ENCODE peak calls at places on chromosomes 7 and 10, in eight cellular contexts. S is ovary, U is IMR-90, F is aorta, Y is cardiac muscle cell, X is fibroblast of mammary gland, A is HFF-Myc, C is PC-9. B is an unnamed sample.

GRCh38 chr10:64093946-64094560 is 572.9 kb downstream of the REEP3 start:
- DNase-seq in S (no peak), U (no peak), F (no peak), Y (no peak), X (no peak), A (no peak), C (no peak), B (no peak)

GRCh38 chr10:48612241-48612943 is 7.5 kb upstream of the ARHGAP22 start:
- DNase-seq in S (no peak), U (peak), F (no peak), Y (no peak), X (no peak), A (no peak), C (no peak), B (peak)

GRCh38 chr10:114404171-114405010 is at the start of gene AFAP1L2:
- DNase-seq in S (peak), U (no peak), F (peak), Y (peak), X (no peak), A (no peak), C (peak), B (peak)

GRCh38 chr7:47371733-47372368 is 210.1 kb downstream of the TNS3 start:
- DNase-seq in S (peak), U (peak), F (peak), Y (peak), X (peak), A (peak), C (peak), B (no peak)

GRCh38 chr7:47427046-47427643 is 154.8 kb downstream of the TNS3 start:
- DNase-seq in S (no peak), U (no peak), F (no peak), Y (no peak), X (no peak), A (no peak), C (no peak), B (no peak)

GRCh38 chr7:80773787-80774508 is 135.5 kb downstream of the CD36 start:
- DNase-seq in S (no peak), U (no peak), F (no peak), Y (no peak), X (no peak), A (no peak), C (no peak), B (no peak)

GRCh38 chr7:130735273-130735716 is 1.3 kb upstream of the KLF14 start:
- DNase-seq in S (no peak), U (no peak), F (no peak), Y (no peak), X (no peak), A (no peak), C (no peak), B (no peak)

GRCh38 chr10:35172574-35172973 is 45.9 kb downstream of the CREM start:
- DNase-seq in S (no peak), U (peak), F (no peak), Y (no peak), X (peak), A (no peak), C (no peak), B (peak)

GRCh38 chr10:528173-529165 is 161.0 kb downstream of the DIP2C start:
- DNase-seq in S (no peak), U (no peak), F (peak), Y (no peak), X (no peak), A (no peak), C (no peak), B (no peak)

GRCh38 chr7:70017371-70017770 is 419.1 kb downstream of the AUTS2 start:
- DNase-seq in S (no peak), U (no peak), F (no peak), Y (no peak), X (no peak), A (no peak), C (no peak), B (no peak)

GRCh38 chr10:105843786-105844560 is 1202.9 kb downstream of the SORCS3 start:
- DNase-seq in S (no peak), U (no peak), F (no peak), Y (no peak), X (no peak), A (no peak), C (no peak), B (no peak)

GRCh38 chr7:84193787-84194186 is 802 bp downstream of the SEMA3A start:
- DNase-seq in S (no peak), U (no peak), F (no peak), Y (no peak), X (no peak), A (no peak), C (no peak), B (no peak)

GRCh38 chr7:1924185-1924817 is 254.2 kb downstream of the ELFN1 start:
- DNase-seq in S (no peak), U (no peak), F (no peak), Y (no peak), X (peak), A (no peak), C (no peak), B (no peak)

GRCh38 chr7:135970682-135971365 is 6.3 kb downstream of the MTPN start:
- DNase-seq in S (no peak), U (no peak), F (no peak), Y (no peak), X (no peak), A (no peak), C (no peak), B (no peak)

GRCh38 chr7:106465704-106466468 is 181.1 kb upstream of the NAMPT start:
- DNase-seq in S (no peak), U (no peak), F (no peak), Y (no peak), X (no peak), A (no peak), C (no peak), B (peak)

GRCh38 chr7:54813398-54813797 is 54.4 kb upstream of the SEC61G start:
- DNase-seq in S (no peak), U (no peak), F (no peak), Y (no peak), X (peak), A (no peak), C (no peak), B (no peak)

GRCh38 chr7:78568690-78569089 is 770.1 kb downstream of the PHTF2 start:
- DNase-seq in S (no peak), U (no peak), F (no peak), Y (no peak), X (no peak), A (no peak), C (no peak), B (no peak)

GRCh38 chr7:78563186-78563585 is 764.6 kb downstream of the PHTF2 start:
- DNase-seq in S (no peak), U (no peak), F (no peak), Y (no peak), X (no peak), A (no peak), C (no peak), B (no peak)

GRCh38 chr7:78571292-78571691 is 772.7 kb downstream of the PHTF2 start:
- DNase-seq in S (no peak), U (no peak), F (no peak), Y (no peak), X (no peak), A (no peak), C (no peak), B (no peak)

GRCh38 chr7:78562191-78562590 is 763.6 kb downstream of the PHTF2 start:
- DNase-seq in S (no peak), U (peak), F (no peak), Y (no peak), X (no peak), A (peak), C (no peak), B (no peak)

DNA sequence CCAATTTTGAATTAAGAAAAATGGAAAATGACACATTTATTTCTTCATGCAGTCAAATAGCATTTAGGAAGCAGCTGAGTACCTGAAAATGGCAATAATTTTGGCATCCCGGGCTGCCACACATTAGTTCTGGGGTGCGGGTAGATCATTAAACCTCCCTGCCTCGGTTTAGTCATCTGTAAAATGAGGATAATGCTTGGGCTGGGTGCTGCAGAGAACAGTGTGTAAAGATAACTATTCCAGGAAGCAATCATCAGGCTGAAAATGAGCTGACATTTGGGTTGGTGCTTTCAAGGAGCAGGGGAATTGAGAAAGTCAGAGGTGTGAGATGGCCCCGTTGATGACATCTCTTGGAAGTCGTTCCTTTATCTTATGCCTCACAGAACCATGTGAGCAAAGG is 767.2 kb downstream of the PHTF2 start:
- DNase-seq in S (no peak), U (no peak), F (no peak), Y (no peak), X (no peak), A (no peak), C (no peak), B (no peak)
- H3K4me3 ChIP-seq in S (no peak), U (no peak), F (no peak), Y (no peak), X (no peak), A (no peak), C (no peak), B (no peak)

GRCh38 chr7:7785349-7785973 is 67.1 kb upstream of the RPA3 start:
- DNase-seq in S (no peak), U (no peak), F (no peak), Y (no peak), X (no peak), A (no peak), C (no peak), B (no peak)
- H3K4me3 ChIP-seq in S (no peak), U (no peak), F (no peak), Y (no peak), X (no peak), A (no peak), C (no peak), B (no peak)

GRCh38 chr10:99926925-99927718 is 82.6 kb downstream of the DNMBP start:
- DNase-seq in S (peak), U (peak), F (no peak), Y (peak), X (peak), A (no peak), C (peak), B (peak)
- H3K4me3 ChIP-seq in S (no peak), U (no peak), F (no peak), Y (no peak), X (no peak), A (no peak), C (peak), B (no peak)

GRCh38 chr7:94374721-94375120 is 20.0 kb upstream of the COL1A2 start:
- DNase-seq in S (no peak), U (no peak), F (no peak), Y (no peak), X (peak), A (no peak), C (no peak), B (no peak)
- H3K4me3 ChIP-seq in S (no peak), U (peak), F (peak), Y (no peak), X (peak), A (peak), C (no peak), B (peak)

GRCh38 chr7:13017325-13017853 is 330.0 kb downstream of the ARL4A start:
- DNase-seq in S (no peak), U (peak), F (no peak), Y (peak), X (peak), A (no peak), C (peak), B (peak)
- H3K4me3 ChIP-seq in S (no peak), U (peak), F (no peak), Y (no peak), X (no peak), A (no peak), C (peak), B (no peak)

GRCh38 chr10:120800528-120801323 is 50.4 kb upstream of the WDR11 start:
- DNase-seq in S (no peak), U (no peak), F (no peak), Y (no peak), X (no peak), A (no peak), C (no peak), B (no peak)
- H3K4me3 ChIP-seq in S (no peak), U (no peak), F (no peak), Y (no peak), X (no peak), A (no peak), C (no peak), B (no peak)

DNA sequence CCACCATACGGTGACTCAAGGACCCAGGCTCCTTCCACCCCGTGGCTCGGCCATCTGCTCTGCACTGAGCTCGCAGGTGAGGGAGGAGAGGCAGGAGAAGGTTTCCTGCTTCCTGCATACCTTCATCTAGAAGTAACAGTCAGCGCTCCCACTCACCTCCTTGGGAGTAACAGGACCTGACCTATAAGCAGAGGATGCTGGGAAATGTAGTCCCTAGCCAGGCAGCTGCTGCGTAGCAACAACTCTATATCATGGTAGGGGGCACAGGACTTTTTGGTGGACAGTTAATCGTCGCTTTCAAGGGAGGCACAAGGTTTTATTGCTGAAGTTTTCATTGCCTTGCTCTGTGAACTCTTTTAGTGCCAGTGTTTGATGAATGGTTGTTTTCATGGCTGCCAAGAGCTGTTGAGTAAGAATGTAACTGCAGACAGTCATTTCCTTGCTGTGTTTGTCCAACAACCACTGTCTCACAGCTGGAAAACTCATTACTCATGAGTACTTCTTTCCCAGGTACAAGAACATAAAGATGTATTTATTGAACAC is 10.2 kb upstream of the ZFYVE27 start:
- DNase-seq in S (no peak), U (peak), F (peak), Y (no peak), X (peak), A (no peak), C (no peak), B (peak)
- H3K4me3 ChIP-seq in S (peak), U (no peak), F (no peak), Y (no peak), X (no peak), A (no peak), C (peak), B (peak)

GRCh38 chr7:36286241-36286640 is 103.4 kb upstream of the ANLN start:
- DNase-seq in S (no peak), U (no peak), F (no peak), Y (no peak), X (no peak), A (no peak), C (no peak), B (no peak)

GRCh38 chr7:36285276-36285675 is 104.4 kb upstream of the ANLN start:
- DNase-seq in S (peak), U (no peak), F (no peak), Y (no peak), X (peak), A (no peak), C (no peak), B (peak)

GRCh38 chr7:36286688-36287087 is 103.0 kb upstream of the ANLN start:
- DNase-seq in S (no peak), U (no peak), F (no peak), Y (no peak), X (no peak), A (no peak), C (no peak), B (no peak)

GRCh38 chr7:36288501-36288900 is 101.2 kb upstream of the ANLN start:
- DNase-seq in S (no peak), U (no peak), F (no peak), Y (no peak), X (no peak), A (no peak), C (no peak), B (no peak)

DNA sequence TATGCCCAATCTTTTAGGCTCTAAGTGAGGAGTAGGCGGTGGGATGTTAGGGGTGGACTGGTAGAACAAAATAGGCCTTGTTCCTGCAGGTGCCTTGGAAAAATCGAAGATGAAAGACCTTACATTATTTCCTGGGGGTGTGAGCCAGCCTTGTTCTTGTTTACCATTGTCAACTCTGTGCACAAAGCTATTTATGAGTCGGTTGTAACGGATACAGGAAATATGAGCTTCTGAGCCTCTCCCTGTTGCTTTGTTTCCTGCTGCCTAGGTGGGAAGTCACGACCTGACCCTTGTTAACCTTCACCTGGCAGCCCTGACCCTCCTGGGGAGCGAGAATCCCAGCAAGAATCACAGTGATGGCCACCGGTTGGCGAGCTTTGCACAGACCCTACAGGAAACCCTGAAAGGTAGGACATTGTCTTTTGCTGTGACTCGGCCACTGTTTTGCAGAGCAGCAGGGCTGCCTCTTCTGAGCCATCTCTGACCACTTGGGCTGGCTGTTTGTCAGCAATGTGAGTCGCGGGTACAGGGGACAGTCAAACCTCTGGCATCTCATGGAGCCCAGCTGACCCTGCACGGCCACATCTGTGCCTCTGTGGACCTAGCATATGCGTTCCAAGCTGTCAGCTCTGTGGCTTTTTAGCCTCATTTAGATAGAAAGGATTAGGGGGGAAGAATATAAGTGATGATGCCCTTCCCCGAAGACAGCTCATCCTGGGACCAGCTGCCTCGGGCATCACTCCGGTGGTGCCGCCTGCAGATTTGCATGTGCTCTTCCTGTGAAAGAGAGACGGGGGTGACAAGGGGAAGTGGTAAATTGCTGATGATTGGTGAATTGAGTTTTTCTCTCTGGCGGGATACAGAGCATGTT is 102.1 kb upstream of the ANLN start:
- DNase-seq in S (no peak), U (no peak), F (no peak), Y (no peak), X (no peak), A (no peak), C (peak), B (no peak)
- H3K4me3 ChIP-seq in S (no peak), U (no peak), F (no peak), Y (no peak), X (no peak), A (no peak), C (no peak), B (no peak)

GRCh38 chr10:125151824-125152634 is 8.3 kb downstream of the CTBP2 start:
- DNase-seq in S (no peak), U (no peak), F (peak), Y (no peak), X (no peak), A (no peak), C (no peak), B (no peak)
- H3K4me3 ChIP-seq in S (peak), U (no peak), F (no peak), Y (no peak), X (no peak), A (no peak), C (no peak), B (no peak)

GRCh38 chr7:76278540-76278939 is 23.9 kb upstream of the HSPB1 start:
- DNase-seq in S (no peak), U (no peak), F (no peak), Y (no peak), X (no peak), A (no peak), C (no peak), B (no peak)

GRCh38 chr7:76272142-76272541 is 30.3 kb upstream of the HSPB1 start:
- DNase-seq in S (no peak), U (no peak), F (no peak), Y (no peak), X (no peak), A (no peak), C (no peak), B (no peak)

GRCh38 chr7:76269895-76270294 is 32.6 kb upstream of the HSPB1 start:
- DNase-seq in S (no peak), U (no peak), F (no peak), Y (no peak), X (no peak), A (no peak), C (no peak), B (peak)

GRCh38 chr7:76272872-76273271 is 29.6 kb upstream of the HSPB1 start:
- DNase-seq in S (no peak), U (no peak), F (no peak), Y (no peak), X (no peak), A (no peak), C (no peak), B (no peak)

GRCh38 chr7:76273503-76273902 is 29.0 kb upstream of the HSPB1 start:
- DNase-seq in S (no peak), U (no peak), F (no peak), Y (no peak), X (no peak), A (no peak), C (no peak), B (no peak)
- H3K4me3 ChIP-seq in S (no peak), U (no peak), F (no peak), Y (no peak), X (no peak), A (no peak), C (no peak), B (no peak)

B was measured in foreskin fibroblast.